ENCODE peak calls at places on chromosomes 11 and 22, in ten cellular contexts. Z is fibroblast of lung, K is sigmoid colon, N is colonic mucosa, M is heart right ventricle, V is neural progenitor cell, I is spleen, O is heart left ventricle, F is mucosa of descending colon, L is left lung. B is an unnamed sample.

GRCh38 chr11:96426356-96427103 is 36.7 kb downstream of the JRKL start:
- DNase-seq in Z (peak; percentile 39), K (no peak), N (no peak), M (no peak), V (peak; percentile 63), I (no peak), O (no peak), F (no peak), L (no peak), B (peak; percentile 55)

GRCh38 chr11:112106070-112106469 is 19.4 kb downstream of the SDHD start:
- DNase-seq in Z (no peak), K (no peak), N (no peak), M (no peak), V (no peak), I (no peak), O (no peak), F (no peak), L (no peak), B (no peak)

GRCh38 chr11:131810511-131810910 is 440.1 kb downstream of the NTM start:
- DNase-seq in Z (no peak), K (no peak), N (no peak), M (no peak), V (no peak), I (no peak), O (no peak), F (no peak), L (no peak), B (no peak)

GRCh38 chr11:111913031-111913861 is 712 bp downstream of the HSPB2 start:
- DNase-seq in Z (no peak), K (peak; percentile 73), N (no peak), M (peak; percentile 40), V (no peak), I (no peak), O (peak; percentile 43), F (no peak), L (no peak), B (peak; percentile 30)

GRCh38 chr11:32081129-32081641 is 9.7 kb upstream of the RCN1 start:
- DNase-seq in Z (peak; percentile 61), K (no peak), N (no peak), M (no peak), V (no peak), I (no peak), O (peak; percentile 23), F (no peak), L (no peak), B (peak; percentile 34)

GRCh38 chr11:130947889-130948288 is 31.6 kb upstream of the SNX19 start:
- DNase-seq in Z (peak; percentile 10), K (no peak), N (no peak), M (no peak), V (no peak), I (no peak), O (no peak), F (no peak), L (no peak), B (no peak)

GRCh38 chr11:87307101-87307500 is 269.4 kb downstream of the TMEM135 start:
- DNase-seq in Z (no peak), K (no peak), N (no peak), M (no peak), V (no peak), I (no peak), O (no peak), F (no peak), L (no peak), B (no peak)

GRCh38 chr11:93567406-93567819 is 24.2 kb upstream of the SMCO4 start:
- DNase-seq in Z (peak; percentile 47), K (peak; percentile 71), N (peak; percentile 50), M (peak; percentile 83), V (no peak), I (no peak), O (peak; percentile 76), F (peak; percentile 38), L (no peak), B (no peak)

GRCh38 chr11:131037873-131038272 is 121.6 kb upstream of the SNX19 start:
- DNase-seq in Z (no peak), K (no peak), N (no peak), M (no peak), V (peak; percentile 16), I (no peak), O (no peak), F (no peak), L (no peak), B (peak; percentile 5)

GRCh38 chr11:123056835-123057491 is 5.0 kb downstream of the HSPA8 start:
- DNase-seq in Z (no peak), K (no peak), N (no peak), M (no peak), V (no peak), I (no peak), O (no peak), F (no peak), L (no peak), B (no peak)

GRCh38 chr11:121082219-121082618 is 18.8 kb upstream of the TECTA start:
- DNase-seq in Z (no peak), K (no peak), N (no peak), M (no peak), V (no peak), I (no peak), O (no peak), F (no peak), L (no peak), B (no peak)

GRCh38 chr11:116696381-116696941 is 76.3 kb downstream of the BUD13 start:
- DNase-seq in Z (peak; percentile 49), K (peak; percentile 37), N (peak; percentile 22), M (no peak), V (peak; percentile 29), I (peak; percentile 59), O (no peak), F (no peak), L (no peak), B (peak; percentile 23)

GRCh38 chr11:46489668-46490560 is 98.3 kb upstream of the CHRM4 start:
- DNase-seq in Z (peak; percentile 48), K (no peak), N (peak; percentile 40), M (no peak), V (peak; percentile 55), I (no peak), O (no peak), F (no peak), L (no peak), B (peak; percentile 65)

GRCh38 chr22:37806409-37807338 is 1.1 kb upstream of the GCAT start:
- DNase-seq in Z (peak; percentile 52), K (peak; percentile 75), N (peak; percentile 68), M (no peak), V (peak; percentile 49), I (no peak), O (no peak), F (peak; percentile 57), L (no peak), B (peak; percentile 46)

DNA sequence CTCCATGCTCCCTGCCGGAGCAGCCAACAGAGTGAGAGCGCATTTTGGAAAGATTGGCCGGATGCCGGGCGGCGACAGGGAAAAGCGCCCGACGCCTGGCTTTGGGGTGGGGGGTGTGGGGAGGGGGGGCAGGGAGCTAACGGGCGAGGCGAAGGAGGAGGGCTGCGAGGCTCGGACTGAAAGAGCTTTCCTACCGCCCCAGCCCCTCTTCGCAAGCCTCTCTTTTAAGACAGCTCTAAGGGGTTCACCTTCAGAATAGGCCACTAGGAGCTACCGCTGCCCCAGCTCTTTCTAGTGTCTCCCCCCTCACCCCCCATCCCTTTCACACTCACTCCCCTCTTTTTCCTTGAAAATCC is 3.5 kb upstream of the DBX1 start:
- DNase-seq in Z (no peak), K (no peak), N (no peak), M (no peak), V (peak; percentile 78), I (no peak), O (no peak), F (no peak), L (no peak), B (no peak)
- H3K4me3 ChIP-seq in Z (peak overlapping the region; percentile 12), K (peak overlapping the region; percentile 29), N (no peak overlapping the region), M (peak overlapping the region; percentile 16), V (peak overlapping the region; percentile 65), I (peak overlapping the region; percentile 7), O (peak overlapping the region; percentile 50), F (no peak overlapping the region), L (no peak overlapping the region), B (peak overlapping the region; percentile 29)

DNA sequence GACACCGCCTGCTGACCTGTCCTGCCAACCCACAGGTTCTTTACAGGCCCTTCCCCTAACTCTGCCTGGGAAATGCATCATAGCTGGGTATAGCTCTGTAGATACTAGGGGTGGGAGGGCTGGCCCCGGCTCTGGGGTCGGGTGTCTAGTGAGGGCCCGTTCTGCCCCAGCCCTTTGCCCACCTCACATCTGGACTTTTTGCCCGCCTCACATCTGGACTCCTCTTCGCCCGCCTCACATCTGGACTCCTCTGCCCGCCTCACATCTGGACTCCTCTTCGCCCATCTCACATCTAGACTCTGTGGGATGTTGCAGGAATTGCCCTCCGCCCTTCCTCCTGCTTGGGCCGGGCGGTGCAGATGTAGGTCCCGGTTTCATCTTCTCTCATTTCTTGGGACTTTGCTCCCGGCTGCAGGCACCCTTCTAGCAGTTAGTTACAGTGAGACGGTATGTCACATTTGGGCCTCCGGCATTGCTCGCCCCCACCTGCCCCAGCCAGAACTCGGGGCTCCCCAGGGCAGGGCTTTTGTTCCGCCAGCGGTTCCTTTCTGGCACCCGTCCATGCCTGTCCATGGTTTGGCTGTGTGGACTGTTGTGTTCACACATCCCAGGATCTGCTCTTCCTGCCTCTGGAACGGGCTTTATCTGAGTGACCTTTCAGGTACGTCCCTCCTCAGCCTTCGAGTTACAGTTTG is 1153.7 kb downstream of the BRD1 start:
- DNase-seq in Z (no peak), K (no peak), N (no peak), M (no peak), V (no peak), I (no peak), O (no peak), F (no peak), L (no peak), B (no peak)
- H3K9me3 ChIP-seq in Z (no peaks in the 10 kb centered on the region), K (peaks cover 5% of the 10 kb centered on the region), N (no peaks in the 10 kb centered on the region), M (peaks cover 33% of the 10 kb centered on the region), V (no peaks in the 10 kb centered on the region), I (peaks cover 4% of the 10 kb centered on the region), O (peaks cover 17% of the 10 kb centered on the region), F (peaks cover 11% of the 10 kb centered on the region), L (peaks cover 16% of the 10 kb centered on the region), B (no peaks in the 10 kb centered on the region)

DNA sequence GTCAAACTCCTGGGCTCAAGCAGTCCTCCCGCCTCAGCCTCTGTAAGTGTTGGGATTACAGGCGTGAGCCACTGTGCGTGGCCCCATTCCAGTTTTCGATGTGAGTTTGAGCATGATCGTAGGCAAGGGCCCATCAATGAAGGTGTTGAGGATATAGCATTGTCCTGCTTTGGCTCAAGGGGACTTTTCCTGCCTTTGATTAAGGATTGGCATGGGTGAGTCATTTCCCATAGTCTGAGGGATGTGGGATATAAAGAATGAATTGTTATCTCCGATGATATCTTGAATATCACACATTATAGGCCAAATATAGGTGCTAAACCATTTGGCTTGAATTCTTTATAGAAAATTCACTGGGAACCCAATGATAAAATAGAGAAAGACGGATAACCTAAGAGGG is 30.4 kb downstream of the STIM1 start:
- DNase-seq in Z (peak; percentile 15), K (no peak), N (no peak), M (no peak), V (no peak), I (no peak), O (no peak), F (no peak), L (no peak), B (no peak)
- H3K4me1 ChIP-seq in Z (no peaks in the 10 kb centered on the region), K (no peaks in the 10 kb centered on the region), N (no peaks in the 10 kb centered on the region), M (peaks cover 8% of the 10 kb centered on the region), V (no peaks in the 10 kb centered on the region), I (peaks cover 64% of the 10 kb centered on the region), O (peaks cover 6% of the 10 kb centered on the region), F (peaks cover under 1% of the 10 kb centered on the region), L (no peaks in the 10 kb centered on the region), B (no peaks in the 10 kb centered on the region)

DNA sequence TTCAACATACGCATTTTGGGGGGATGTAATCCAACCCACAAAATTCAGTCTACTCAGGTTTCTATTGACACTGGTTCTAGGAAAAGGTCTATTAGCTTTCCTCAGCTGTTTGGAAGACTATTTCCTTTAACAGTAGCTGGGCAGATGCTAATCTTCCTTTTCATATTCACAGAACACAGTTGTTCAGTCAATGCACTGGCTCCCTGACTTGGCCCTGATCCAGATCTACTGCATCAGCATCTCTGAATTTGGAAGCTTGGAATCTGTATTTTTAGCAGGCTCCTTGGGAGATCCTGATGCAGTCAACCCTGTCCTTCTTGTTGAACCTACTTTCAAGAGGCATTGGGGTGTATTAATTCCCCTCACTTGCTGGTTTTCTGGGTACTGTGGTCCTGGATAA is 6.3 kb downstream of the HTATIP2 start:
- DNase-seq in Z (no peak), K (no peak), N (no peak), M (no peak), V (no peak), I (no peak), O (no peak), F (no peak), L (no peak), B (no peak)
- H3K4me3 ChIP-seq in Z (no peak overlapping the region), K (no peak overlapping the region), N (no peak overlapping the region), M (no peak overlapping the region), V (no peak overlapping the region), I (no peak overlapping the region), O (no peak overlapping the region), F (no peak overlapping the region), L (no peak overlapping the region), B (no peak overlapping the region)